ENCODE peak calls at places on chromosomes 4 and X, in seven cellular contexts. K is fibroblast of mammary gland, T is uterus, V is kidney, N is right lobe of liver, Z is upper lobe of right lung, H is A549. W is an unnamed sample.
A peak's percentile ranks its signal among the peaks of the same experiment; 100 is the strongest.

GRCh38 chr4:99635601-99636000 is 22.0 kb downstream of the C4orf54 start:
- DNase-seq in H (no peak), N (no peak), K (peak; percentile 41), V (no peak), T (no peak), Z (no peak), W (no peak)

GRCh38 chr4:144562019-144562740 is 83.8 kb upstream of the HHIP start:
- DNase-seq in Z (no peak), N (peak; percentile 52), V (peak; percentile 58), K (peak; percentile 23), H (no peak), T (no peak), W (no peak)

GRCh38 chr4:182878633-182879495 is 38.3 kb downstream of the DCTD start:
- DNase-seq in K (no peak), V (no peak), H (no peak), T (no peak), Z (no peak), N (no peak), W (no peak)

GRCh38 chr4:123977623-123978022 is 581.0 kb downstream of the SPRY1 start:
- DNase-seq in T (no peak), K (peak; percentile 50), N (no peak), Z (no peak), V (no peak), H (no peak), W (no peak)

GRCh38 chr4:185238261-185238681 is 28.9 kb downstream of the SNX25 start:
- DNase-seq in T (no peak), Z (no peak), N (no peak), K (peak; percentile 87), V (no peak), H (no peak), W (peak; percentile 73)

GRCh38 chr4:159360549-159360948 is 257.7 kb downstream of the RAPGEF2 start:
- DNase-seq in K (peak; percentile 94), V (no peak), N (no peak), T (no peak), Z (no peak), H (no peak), W (peak; percentile 90)

GRCh38 chr4:155959417-155959816 is 5.8 kb upstream of the CTSO start:
- DNase-seq in V (no peak), K (no peak), H (no peak), Z (no peak), T (no peak), N (no peak), W (no peak)

GRCh38 chr4:150337709-150338108 is 244.2 kb upstream of the MAB21L2 start:
- DNase-seq in Z (no peak), V (no peak), K (no peak), H (no peak), T (no peak), N (no peak), W (peak; percentile 98)

GRCh38 chr4:141155586-141155985 is 22.3 kb upstream of the RNF150 start:
- DNase-seq in H (no peak), Z (no peak), T (no peak), N (no peak), V (no peak), K (no peak), W (no peak)

GRCh38 chr4:153207561-153207960 is 3.3 kb downstream of the TRIM2 start:
- DNase-seq in K (peak; percentile 31), Z (no peak), T (peak; percentile 38), V (no peak), H (peak; percentile 16), N (peak; percentile 71), W (peak; percentile 43)

GRCh38 chrX:9619581-9619980 is 146.1 kb downstream of the GPR143 start:
- DNase-seq in H (no peak), Z (no peak), T (no peak), V (no peak), K (no peak), N (no peak), W (no peak)

GRCh38 chrX:1713296-1713695 is 98.4 kb downstream of the ASMT start:
- DNase-seq in V (no peak), Z (no peak), T (no peak), N (no peak), K (no peak), H (no peak), W (no peak)

GRCh38 chrX:11273544-11273943 is 19.7 kb upstream of the AMELX start:
- DNase-seq in T (no peak), V (no peak), H (no peak), N (no peak), Z (no peak), K (peak; percentile 72), W (peak; percentile 37)

GRCh38 chrX:53272808-53273337 is 8.5 kb downstream of the IQSEC2 start:
- DNase-seq in K (no peak), Z (no peak), V (no peak), N (no peak), T (no peak), H (no peak), W (no peak)

GRCh38 chr4:145177511-145177905 is 2.9 kb downstream of the OTUD4 start:
- DNase-seq in K (peak; percentile 36), V (no peak), Z (no peak), H (no peak), T (no peak), N (no peak), W (peak; percentile 65)

GRCh38 chr4:186485621-186486062 is 69.7 kb downstream of the MTNR1A start:
- DNase-seq in V (no peak), Z (no peak), N (no peak), K (no peak), H (peak; percentile 11), T (no peak), W (no peak)

GRCh38 chrX:129493643-129494042 is 29.6 kb downstream of the SMARCA1 start:
- DNase-seq in T (no peak), Z (no peak), H (no peak), K (peak; percentile 77), N (no peak), V (no peak), W (no peak)

DNA sequence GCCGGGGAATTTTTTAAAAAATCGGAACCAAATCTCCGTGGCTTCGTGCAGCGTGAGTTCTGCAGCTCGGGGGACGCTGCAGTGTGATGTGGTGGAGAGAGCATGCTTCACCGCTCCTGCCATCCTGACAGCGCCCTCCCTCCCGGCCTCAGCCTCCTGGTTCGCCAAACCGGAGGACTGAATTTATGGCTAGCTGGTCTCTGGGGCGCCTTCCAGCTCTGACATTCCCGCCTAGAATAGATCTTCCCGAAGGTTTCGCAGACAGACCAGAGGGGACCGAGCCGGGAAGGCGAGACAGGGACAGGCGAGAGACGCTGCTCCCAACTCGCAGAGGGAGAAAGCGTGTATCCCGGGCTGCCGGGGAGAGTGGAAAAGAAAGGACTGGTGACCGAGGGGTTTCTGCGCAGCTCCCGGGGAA is 25.9 kb downstream of the HOPX start:
- DNase-seq in H (no peak), K (peak; percentile 25), V (peak; percentile 81), N (no peak), Z (no peak), T (peak; percentile 44), W (no peak)
- TF ChIP-seq CTCF in H (no peak), K (no peak), V (no peak), N (no peak), Z (no peak), T (no peak), W (no peak)

GRCh38 chr4:13471400-13471799 is 12.7 kb downstream of the RAB28 start:
- DNase-seq in Z (no peak), H (no peak), T (no peak), K (no peak), V (no peak), N (no peak), W (no peak)
- TF ChIP-seq CTCF in Z (no peak), H (no peak), T (no peak), K (no peak), V (no peak), N (no peak), W (no peak)

GRCh38 chr4:121696140-121696640 is 590 bp downstream of the ANXA5 start:
- DNase-seq in H (peak; percentile 63), K (peak; percentile 86), Z (peak; percentile 90), N (peak; percentile 82), V (peak; percentile 92), T (peak; percentile 89), W (peak; percentile 89)
- TF ChIP-seq CTCF in H (no peak), K (peak; percentile 8), Z (peak; percentile 28), N (peak; percentile 22), V (no peak), T (peak; percentile 32), W (peak; percentile 28)

GRCh38 chr4:5420266-5420665 is 288.1 kb downstream of the EVC2 start:
- DNase-seq in H (no peak), K (no peak), N (no peak), T (no peak), Z (no peak), V (no peak), W (no peak)

GRCh38 chr4:5424211-5424610 is 284.1 kb downstream of the EVC2 start:
- DNase-seq in H (no peak), T (no peak), V (no peak), Z (no peak), N (no peak), K (no peak), W (no peak)

GRCh38 chr4:5421416-5421815 is 286.9 kb downstream of the EVC2 start:
- DNase-seq in Z (no peak), H (no peak), V (no peak), K (no peak), T (no peak), N (no peak), W (no peak)

GRCh38 chr4:5424901-5425300 is 283.5 kb downstream of the EVC2 start:
- DNase-seq in V (no peak), N (no peak), H (no peak), K (no peak), T (no peak), Z (no peak), W (no peak)

GRCh38 chr4:5423670-5424069 is 284.7 kb downstream of the EVC2 start:
- DNase-seq in T (no peak), V (no peak), H (no peak), N (no peak), K (no peak), Z (no peak), W (no peak)
- TF ChIP-seq CTCF in T (no peak), V (no peak), H (no peak), N (no peak), K (no peak), Z (no peak), W (no peak)

DNA sequence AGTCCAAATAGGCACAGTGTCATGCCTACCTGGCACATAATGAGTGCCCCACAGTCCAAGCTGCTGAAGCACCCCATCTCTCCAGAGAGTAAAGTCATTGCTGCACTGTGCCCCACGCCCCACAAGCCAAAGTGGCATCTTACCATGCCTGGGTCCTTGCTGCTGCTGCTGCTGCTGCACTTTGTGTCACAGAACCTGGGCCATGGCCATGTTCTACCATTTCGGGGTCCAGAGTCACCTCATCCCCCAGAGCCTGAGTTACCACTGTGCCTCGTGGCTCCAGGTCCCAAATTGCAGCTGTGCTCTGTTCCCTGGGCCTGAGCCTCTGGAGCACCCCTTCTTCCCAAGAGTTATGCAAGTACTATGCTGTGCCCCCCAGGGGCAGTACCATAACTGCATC is 40.5 kb downstream of the SLC10A7 start:
- DNase-seq in T (no peak), Z (no peak), V (no peak), N (no peak), H (no peak), K (no peak), W (no peak)
- TF ChIP-seq CTCF in T (no peak), Z (no peak), V (no peak), N (no peak), H (no peak), K (no peak), W (no peak)